ENCODE peak calls at places on chromosomes 13 and 19, in ten cellular contexts. O is chondrocyte, Z is endothelial cell, Y is endodermal cell, R is lower lobe of right lung, L is B cell, A is stomach, H is BJ, J is GM10248, N is neural progenitor cell. M is an unnamed sample.

GRCh38 chr19:32061304-32061703 is 284.1 kb upstream of the ZNF507 start:
- DNase-seq in Z (no peak), R (no peak), L (no peak), Y (peak; percentile 47), N (no peak), H (no peak), O (no peak), J (no peak), A (no peak), M (no peak)

GRCh38 chr13:76812206-76812882 is 73.9 kb downstream of the KCTD12 start:
- DNase-seq in Y (no peak), O (no peak), J (no peak), R (no peak), N (no peak), A (no peak), Z (no peak), H (peak; percentile 46), L (no peak), M (no peak)

GRCh38 chr19:14502334-14503092 is 6.6 kb upstream of the GIPC1 start:
- DNase-seq in A (no peak), O (no peak), L (no peak), N (no peak), Z (no peak), H (no peak), R (no peak), J (no peak), Y (no peak), M (no peak)

GRCh38 chr19:43562698-43563241 is 12.6 kb downstream of the XRCC1 start:
- DNase-seq in Z (no peak), R (peak; percentile 88), L (peak; percentile 78), N (no peak), H (peak; percentile 26), Y (no peak), J (peak; percentile 51), O (peak; percentile 86), A (peak; percentile 65), M (peak; percentile 52)

GRCh38 chr13:46551410-46552301 is 1.3 kb upstream of the LRCH1 start:
- DNase-seq in H (no peak), N (peak; percentile 85), A (peak; percentile 87), O (no peak), J (peak; percentile 56), R (peak; percentile 86), Z (peak; percentile 84), L (peak; percentile 61), Y (peak; percentile 90), M (peak; percentile 57)

GRCh38 chr13:111937763-111938375 is 129.1 kb upstream of the SOX1 start:
- DNase-seq in R (no peak), Y (peak; percentile 38), J (no peak), A (peak; percentile 10), Z (no peak), N (no peak), H (no peak), L (no peak), O (no peak), M (no peak)

GRCh38 chr13:21674271-21675009 is 3.6 kb downstream of the FGF9 start:
- DNase-seq in Y (peak; percentile 72), H (no peak), O (no peak), N (peak; percentile 77), L (peak; percentile 70), Z (peak; percentile 41), J (peak; percentile 30), R (no peak), A (no peak), M (peak; percentile 63)

GRCh38 chr13:74979703-74980102 is 502.3 kb downstream of the TBC1D4 start:
- DNase-seq in R (no peak), O (no peak), Z (no peak), L (no peak), N (no peak), J (no peak), Y (no peak), A (no peak), H (no peak), M (no peak)

GRCh38 chr13:43388282-43389034 is 365.1 kb downstream of the DNAJC15 start:
- DNase-seq in J (no peak), H (no peak), Z (no peak), Y (no peak), A (peak; percentile 47), R (no peak), O (no peak), N (no peak), L (no peak), M (no peak)

GRCh38 chr13:30307194-30307965 is at the start of gene KATNAL1:
- DNase-seq in O (no peak), N (peak; percentile 90), L (peak; percentile 82), Z (peak; percentile 62), Y (peak; percentile 90), R (peak; percentile 78), H (no peak), A (peak; percentile 68), J (peak; percentile 82), M (peak; percentile 84)

GRCh38 chr19:12745166-12745897 is 6.3 kb upstream of the BEST2 start:
- DNase-seq in O (no peak), A (no peak), J (no peak), L (peak; percentile 21), R (no peak), N (no peak), H (no peak), Y (no peak), Z (no peak), M (no peak)

GRCh38 chr13:26557393-26558073 is at the start of gene WASF3:
- DNase-seq in O (peak; percentile 97), A (peak; percentile 94), H (peak; percentile 41), L (peak; percentile 65), Y (peak; percentile 99), N (peak; percentile 99), R (peak; percentile 93), J (peak; percentile 76), Z (peak; percentile 96), M (peak; percentile 87)

GRCh38 chr19:4229179-4229931 is at the start of gene EBI3:
- DNase-seq in J (peak; percentile 89), R (no peak), A (no peak), L (peak; percentile 69), O (no peak), N (no peak), Z (peak; percentile 44), Y (peak; percentile 76), H (no peak), M (peak; percentile 83)

GRCh38 chr19:23346696-23347095 is 48.6 kb downstream of the ZNF91 start:
- DNase-seq in R (no peak), Y (no peak), L (no peak), H (no peak), J (no peak), Z (no peak), N (no peak), A (no peak), O (no peak), M (no peak)

GRCh38 chr19:42295342-42295741 is 6.6 kb upstream of the PRR19 start:
- DNase-seq in L (no peak), R (no peak), J (no peak), Y (no peak), H (no peak), A (no peak), N (no peak), O (no peak), Z (no peak), M (no peak)

GRCh38 chr19:11617207-11618062 is 20.2 kb downstream of the ZNF627 start:
- DNase-seq in L (no peak), Y (no peak), A (no peak), O (no peak), H (no peak), N (no peak), R (no peak), J (no peak), Z (no peak), M (no peak)

DNA sequence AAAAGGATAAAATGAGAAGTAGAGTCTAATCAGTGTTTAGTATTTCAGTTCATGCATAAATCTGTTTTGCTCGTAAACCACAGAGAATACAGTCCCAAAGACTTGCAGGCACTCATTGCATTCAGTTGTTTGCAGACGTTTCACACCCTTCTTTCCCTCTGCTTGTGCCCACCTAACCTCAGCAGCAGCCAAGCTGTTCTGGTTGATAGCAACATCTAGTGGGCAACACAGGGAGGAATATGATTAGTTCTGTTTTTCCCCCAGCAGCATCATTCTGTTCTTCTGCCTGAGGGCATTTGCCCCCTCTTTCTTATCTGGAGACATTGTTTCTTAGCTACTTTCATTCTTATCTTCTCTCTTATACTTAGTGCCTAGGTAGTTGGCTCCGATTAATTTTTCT is 135.6 kb downstream of the PAN3 start:
- DNase-seq in J (no peak), Y (peak; percentile 64), A (no peak), N (peak; percentile 6), O (no peak), H (no peak), L (no peak), R (no peak), Z (no peak), M (no peak)
- TF ChIP-seq CTCF in J (no peak), Y (peak; percentile 64), A (no peak), N (peak; percentile 27), O (peak; percentile 39), H (peak; percentile 7), L (no peak), R (no peak), Z (no peak), M (peak; percentile 28)

GRCh38 chr19:34241513-34242337 is 12.6 kb upstream of the GARRE1 start:
- DNase-seq in R (peak; percentile 83), H (no peak), A (peak; percentile 64), Z (peak; percentile 72), L (peak; percentile 32), O (no peak), N (peak; percentile 78), J (no peak), Y (peak; percentile 95), M (no peak)
- TF ChIP-seq CTCF in R (peak; percentile 43), H (peak; percentile 39), A (no peak), Z (peak; percentile 15), L (no peak), O (peak; percentile 48), N (peak; percentile 71), J (peak; percentile 15), Y (peak; percentile 88), M (peak; percentile 24)

DNA sequence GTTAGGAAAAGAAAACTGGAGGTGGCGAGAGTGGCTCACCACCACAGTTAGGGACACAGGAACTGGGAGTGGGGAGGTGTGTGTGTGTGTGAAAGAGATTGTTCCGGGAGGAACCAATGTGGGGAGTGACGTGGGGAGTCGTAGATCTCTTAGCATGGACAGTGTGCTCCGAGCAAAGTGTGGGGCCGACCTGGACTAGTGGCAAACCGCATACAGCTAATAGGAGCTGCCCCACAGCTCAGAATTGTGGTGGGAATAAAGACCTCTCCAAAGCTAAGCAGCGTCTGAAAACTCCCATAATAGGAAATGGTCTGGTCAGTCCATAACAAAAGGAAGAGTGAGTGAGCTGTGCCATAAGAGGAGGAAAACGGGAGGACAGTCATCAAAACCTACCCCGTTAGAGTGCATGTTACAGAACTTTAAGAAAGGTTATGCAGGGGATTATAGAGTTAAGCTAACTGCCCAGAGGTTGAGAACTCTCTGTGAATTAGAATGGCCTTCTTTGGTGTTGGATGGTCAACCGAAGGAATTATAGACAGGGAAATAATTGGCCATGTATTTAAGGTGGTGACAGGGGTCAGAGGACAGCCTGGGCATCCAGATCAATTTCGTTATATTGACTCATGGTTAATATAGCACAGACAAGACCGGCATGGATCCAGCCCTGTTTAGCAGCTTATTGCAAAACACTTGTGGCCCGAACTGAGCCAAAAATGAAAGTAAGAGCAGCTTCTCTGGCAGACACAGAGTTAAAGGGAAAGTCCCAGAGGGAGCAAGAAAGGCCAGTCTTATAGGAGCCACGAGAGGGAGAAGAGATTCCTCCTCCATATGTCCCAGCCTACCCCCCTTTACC is 8.9 kb upstream of the SLC15A1 start:
- DNase-seq in O (no peak), A (peak; percentile 34), R (no peak), N (no peak), L (no peak), J (peak; percentile 49), H (no peak), Z (no peak), Y (no peak), M (peak; percentile 53)
- TF ChIP-seq CTCF in O (no peak), A (no peak), R (no peak), N (no peak), L (no peak), J (no peak), H (no peak), Z (no peak), Y (no peak), M (no peak)

GRCh38 chr19:33245948-33246728 is 20.5 kb upstream of the SLC7A10 start:
- DNase-seq in J (no peak), O (peak; percentile 68), H (no peak), R (peak; percentile 49), Z (no peak), Y (no peak), N (no peak), A (no peak), L (no peak), M (no peak)
- TF ChIP-seq CTCF in J (no peak), O (peak; percentile 73), H (peak; percentile 62), R (peak; percentile 54), Z (peak; percentile 84), Y (peak; percentile 76), N (peak; percentile 54), A (no peak), L (peak; percentile 39), M (no peak)